ENCODE peak calls at places on chromosome 20, in ten cellular contexts. One of them, this sample, is unnamed.
A peak's percentile ranks its signal among the peaks of the same experiment; 100 is the strongest.

GRCh38 chr20:41339957-41340326 is 679 bp upstream of the LPIN3 start:
- DNase-seq in keratinocyte: peak; percentile 62
- DNase-seq in IMR-90: peak; percentile 45
- DNase-seq in fibroblast of lung: peak; percentile 62
- DNase-seq in foreskin keratinocyte: peak; percentile 67
- DNase-seq in astrocyte of the cerebellum: no peak
- DNase-seq in dorsolateral prefrontal cortex: peak; percentile 79
- DNase-seq in kidney epithelial cell: no peak
- DNase-seq in GM23338: peak; percentile 97
- DNase-seq in CD8-positive, alpha-beta T cell: peak; percentile 79
- DNase-seq in this sample: peak; percentile 93

GRCh38 chr20:58870293-58871014 is 17.9 kb downstream of the GNAS start:
- DNase-seq in keratinocyte: no peak
- DNase-seq in IMR-90: peak; percentile 47
- DNase-seq in fibroblast of lung: peak; percentile 64
- DNase-seq in foreskin keratinocyte: no peak
- DNase-seq in astrocyte of the cerebellum: peak; percentile 38
- DNase-seq in dorsolateral prefrontal cortex: peak; percentile 71
- DNase-seq in kidney epithelial cell: no peak
- DNase-seq in GM23338: peak; percentile 90
- DNase-seq in CD8-positive, alpha-beta T cell: peak; percentile 27
- DNase-seq in this sample: peak; percentile 78

GRCh38 chr20:59765599-59766177 is 161.3 kb downstream of the PHACTR3 start:
- DNase-seq in keratinocyte: no peak
- DNase-seq in IMR-90: no peak
- DNase-seq in fibroblast of lung: no peak
- DNase-seq in foreskin keratinocyte: no peak
- DNase-seq in astrocyte of the cerebellum: no peak
- DNase-seq in dorsolateral prefrontal cortex: no peak
- DNase-seq in kidney epithelial cell: no peak
- DNase-seq in GM23338: peak; percentile 71
- DNase-seq in CD8-positive, alpha-beta T cell: no peak
- DNase-seq in this sample: peak; percentile 45

GRCh38 chr20:58308290-58308679 is 1.2 kb upstream of the RAB22A start:
- DNase-seq in keratinocyte: no peak
- DNase-seq in IMR-90: no peak
- DNase-seq in fibroblast of lung: no peak
- DNase-seq in foreskin keratinocyte: no peak
- DNase-seq in astrocyte of the cerebellum: no peak
- DNase-seq in dorsolateral prefrontal cortex: no peak
- DNase-seq in kidney epithelial cell: no peak
- DNase-seq in GM23338: peak; percentile 14
- DNase-seq in CD8-positive, alpha-beta T cell: no peak
- DNase-seq in this sample: no peak

GRCh38 chr20:62485062-62485700 is 9.4 kb upstream of the GATA5 start:
- DNase-seq in keratinocyte: no peak
- DNase-seq in IMR-90: peak; percentile 14
- DNase-seq in fibroblast of lung: peak; percentile 40
- DNase-seq in foreskin keratinocyte: no peak
- DNase-seq in astrocyte of the cerebellum: no peak
- DNase-seq in dorsolateral prefrontal cortex: no peak
- DNase-seq in kidney epithelial cell: peak; percentile 5
- DNase-seq in GM23338: no peak
- DNase-seq in CD8-positive, alpha-beta T cell: no peak
- DNase-seq in this sample: no peak

GRCh38 chr20:29085625-29086024 is 2171.8 kb upstream of the DEFB115 start:
- DNase-seq in keratinocyte: no peak
- DNase-seq in IMR-90: no peak
- DNase-seq in fibroblast of lung: no peak
- DNase-seq in foreskin keratinocyte: no peak
- DNase-seq in astrocyte of the cerebellum: no peak
- DNase-seq in dorsolateral prefrontal cortex: no peak
- DNase-seq in kidney epithelial cell: no peak
- DNase-seq in GM23338: no peak
- DNase-seq in CD8-positive, alpha-beta T cell: no peak
- DNase-seq in this sample: no peak

GRCh38 chr20:39532205-39532604 is 570.1 kb downstream of the DHX35 start:
- DNase-seq in keratinocyte: peak; percentile 55
- DNase-seq in IMR-90: no peak
- DNase-seq in fibroblast of lung: no peak
- DNase-seq in foreskin keratinocyte: no peak
- DNase-seq in astrocyte of the cerebellum: no peak
- DNase-seq in dorsolateral prefrontal cortex: no peak
- DNase-seq in kidney epithelial cell: no peak
- DNase-seq in GM23338: no peak
- DNase-seq in CD8-positive, alpha-beta T cell: no peak
- DNase-seq in this sample: no peak

GRCh38 chr20:20663841-20664240 is 48.6 kb downstream of the RALGAPA2 start:
- DNase-seq in keratinocyte: no peak
- DNase-seq in IMR-90: no peak
- DNase-seq in fibroblast of lung: no peak
- DNase-seq in foreskin keratinocyte: no peak
- DNase-seq in astrocyte of the cerebellum: no peak
- DNase-seq in dorsolateral prefrontal cortex: no peak
- DNase-seq in kidney epithelial cell: no peak
- DNase-seq in GM23338: no peak
- DNase-seq in CD8-positive, alpha-beta T cell: no peak
- DNase-seq in this sample: no peak

GRCh38 chr20:49978685-49979029 is 4.1 kb upstream of the SNAI1 start:
- DNase-seq in keratinocyte: no peak
- DNase-seq in IMR-90: no peak
- DNase-seq in fibroblast of lung: no peak
- DNase-seq in foreskin keratinocyte: no peak
- DNase-seq in astrocyte of the cerebellum: no peak
- DNase-seq in dorsolateral prefrontal cortex: no peak
- DNase-seq in kidney epithelial cell: no peak
- DNase-seq in GM23338: no peak
- DNase-seq in CD8-positive, alpha-beta T cell: no peak
- DNase-seq in this sample: no peak

GRCh38 chr20:58127731-58128130 is 100.7 kb downstream of the ANKRD60 start:
- DNase-seq in keratinocyte: peak; percentile 99
- DNase-seq in IMR-90: peak; percentile 22
- DNase-seq in fibroblast of lung: peak; percentile 43
- DNase-seq in foreskin keratinocyte: peak; percentile 96
- DNase-seq in astrocyte of the cerebellum: peak; percentile 98
- DNase-seq in dorsolateral prefrontal cortex: no peak
- DNase-seq in kidney epithelial cell: peak; percentile 86
- DNase-seq in GM23338: no peak
- DNase-seq in CD8-positive, alpha-beta T cell: no peak
- DNase-seq in this sample: peak; percentile 12

GRCh38 chr20:35617397-35618031 is 1.9 kb downstream of the SPAG4 start:
- DNase-seq in keratinocyte: no peak
- DNase-seq in IMR-90: peak; percentile 53
- DNase-seq in fibroblast of lung: peak; percentile 60
- DNase-seq in foreskin keratinocyte: no peak
- DNase-seq in astrocyte of the cerebellum: no peak
- DNase-seq in dorsolateral prefrontal cortex: peak; percentile 20
- DNase-seq in kidney epithelial cell: peak; percentile 32
- DNase-seq in GM23338: peak; percentile 88
- DNase-seq in CD8-positive, alpha-beta T cell: peak; percentile 35
- DNase-seq in this sample: peak; percentile 51

GRCh38 chr20:32680544-32681174 is 6.9 kb upstream of the C20orf203 start:
- DNase-seq in keratinocyte: no peak
- DNase-seq in IMR-90: no peak
- DNase-seq in fibroblast of lung: no peak
- DNase-seq in foreskin keratinocyte: no peak
- DNase-seq in astrocyte of the cerebellum: no peak
- DNase-seq in dorsolateral prefrontal cortex: no peak
- DNase-seq in kidney epithelial cell: no peak
- DNase-seq in GM23338: peak; percentile 52
- DNase-seq in CD8-positive, alpha-beta T cell: no peak
- DNase-seq in this sample: no peak

GRCh38 chr20:44442298-44443070 is 33.2 kb upstream of the TTPAL start:
- DNase-seq in keratinocyte: no peak
- DNase-seq in IMR-90: no peak
- DNase-seq in fibroblast of lung: no peak
- DNase-seq in foreskin keratinocyte: no peak
- DNase-seq in astrocyte of the cerebellum: no peak
- DNase-seq in dorsolateral prefrontal cortex: no peak
- DNase-seq in kidney epithelial cell: no peak
- DNase-seq in GM23338: no peak
- DNase-seq in CD8-positive, alpha-beta T cell: no peak
- DNase-seq in this sample: no peak

DNA sequence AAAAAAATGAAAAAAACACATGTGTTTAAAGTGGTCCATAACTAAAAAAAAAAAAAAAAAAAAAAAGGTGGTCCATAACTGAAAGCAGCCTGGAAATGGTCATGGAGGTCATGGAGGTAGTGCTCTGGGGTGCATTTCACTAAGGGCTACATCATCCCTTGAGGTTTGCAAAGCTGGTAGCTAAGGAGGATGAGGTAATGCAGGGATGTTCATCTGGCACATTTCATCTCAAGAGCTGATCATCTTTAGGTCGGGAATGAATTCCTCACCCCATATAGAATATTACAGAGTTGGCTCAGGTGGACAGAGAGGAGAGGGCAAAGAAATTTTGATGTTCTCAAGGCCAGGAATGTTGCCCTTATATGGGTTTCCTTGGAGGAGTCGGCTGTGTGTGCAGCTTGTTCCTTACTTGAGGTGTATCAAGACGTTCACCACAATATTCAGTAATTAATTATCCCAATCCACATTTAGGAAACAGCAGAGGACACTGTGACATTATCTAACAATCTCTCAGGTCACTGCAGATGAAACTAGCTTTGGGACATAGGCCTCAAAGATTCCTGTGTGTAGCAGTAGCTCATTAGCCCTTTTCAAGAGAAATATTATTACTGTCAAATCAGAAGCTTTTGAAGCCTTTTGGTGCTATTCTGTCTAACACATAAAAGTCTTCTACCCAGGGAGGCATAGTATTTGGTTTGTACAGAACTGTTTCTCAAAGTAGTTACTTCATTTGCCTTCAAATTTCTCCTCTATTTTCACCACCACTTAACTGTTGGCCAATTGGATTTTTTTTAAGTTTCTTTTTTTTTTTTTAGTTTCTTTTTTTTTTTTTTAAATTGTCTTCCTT is 46.8 kb downstream of the CYP24A1 start:
- DNase-seq in keratinocyte: no peak
- DNase-seq in IMR-90: no peak
- DNase-seq in fibroblast of lung: no peak
- DNase-seq in foreskin keratinocyte: no peak
- DNase-seq in astrocyte of the cerebellum: no peak
- DNase-seq in dorsolateral prefrontal cortex: no peak
- DNase-seq in kidney epithelial cell: no peak
- DNase-seq in GM23338: no peak
- DNase-seq in CD8-positive, alpha-beta T cell: no peak
- DNase-seq in this sample: no peak
- TF ChIP-seq CTCF in keratinocyte: no peak
- TF ChIP-seq CTCF in IMR-90: no peak
- TF ChIP-seq CTCF in fibroblast of lung: no peak
- TF ChIP-seq CTCF in foreskin keratinocyte: peak; percentile 20
- TF ChIP-seq CTCF in astrocyte of the cerebellum: no peak
- TF ChIP-seq CTCF in dorsolateral prefrontal cortex: no peak
- TF ChIP-seq CTCF in kidney epithelial cell: no peak
- TF ChIP-seq CTCF in GM23338: no peak
- TF ChIP-seq CTCF in CD8-positive, alpha-beta T cell: no peak
- TF ChIP-seq CTCF in this sample: no peak

DNA sequence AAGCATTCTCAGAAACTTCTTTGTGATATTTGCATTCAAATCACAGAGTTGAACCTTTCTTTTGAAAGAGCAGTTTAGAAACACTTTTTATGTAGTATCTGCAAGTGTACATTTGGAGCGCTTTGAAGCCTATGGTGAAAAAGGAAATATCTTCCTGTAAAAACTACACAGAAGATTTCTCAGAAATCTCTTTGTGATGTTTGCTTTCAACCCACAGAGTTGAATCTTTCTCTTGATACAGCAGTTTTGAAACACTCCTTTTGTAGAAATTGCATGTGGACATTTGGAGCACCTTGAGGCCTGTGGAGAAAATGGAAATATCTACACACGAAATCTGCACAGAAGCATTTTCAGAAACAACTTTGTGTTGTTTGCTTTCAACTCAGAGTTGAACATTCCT is 612.3 kb upstream of the ZNF337 start:
- DNase-seq in keratinocyte: no peak
- DNase-seq in IMR-90: no peak
- DNase-seq in fibroblast of lung: no peak
- DNase-seq in foreskin keratinocyte: no peak
- DNase-seq in astrocyte of the cerebellum: no peak
- DNase-seq in dorsolateral prefrontal cortex: no peak
- DNase-seq in kidney epithelial cell: no peak
- DNase-seq in GM23338: no peak
- DNase-seq in CD8-positive, alpha-beta T cell: no peak
- DNase-seq in this sample: no peak
- TF ChIP-seq CTCF in keratinocyte: no peak
- TF ChIP-seq CTCF in IMR-90: no peak
- TF ChIP-seq CTCF in fibroblast of lung: no peak
- TF ChIP-seq CTCF in foreskin keratinocyte: no peak
- TF ChIP-seq CTCF in astrocyte of the cerebellum: no peak
- TF ChIP-seq CTCF in dorsolateral prefrontal cortex: no peak
- TF ChIP-seq CTCF in kidney epithelial cell: no peak
- TF ChIP-seq CTCF in GM23338: no peak
- TF ChIP-seq CTCF in CD8-positive, alpha-beta T cell: no peak
- TF ChIP-seq CTCF in this sample: no peak

DNA sequence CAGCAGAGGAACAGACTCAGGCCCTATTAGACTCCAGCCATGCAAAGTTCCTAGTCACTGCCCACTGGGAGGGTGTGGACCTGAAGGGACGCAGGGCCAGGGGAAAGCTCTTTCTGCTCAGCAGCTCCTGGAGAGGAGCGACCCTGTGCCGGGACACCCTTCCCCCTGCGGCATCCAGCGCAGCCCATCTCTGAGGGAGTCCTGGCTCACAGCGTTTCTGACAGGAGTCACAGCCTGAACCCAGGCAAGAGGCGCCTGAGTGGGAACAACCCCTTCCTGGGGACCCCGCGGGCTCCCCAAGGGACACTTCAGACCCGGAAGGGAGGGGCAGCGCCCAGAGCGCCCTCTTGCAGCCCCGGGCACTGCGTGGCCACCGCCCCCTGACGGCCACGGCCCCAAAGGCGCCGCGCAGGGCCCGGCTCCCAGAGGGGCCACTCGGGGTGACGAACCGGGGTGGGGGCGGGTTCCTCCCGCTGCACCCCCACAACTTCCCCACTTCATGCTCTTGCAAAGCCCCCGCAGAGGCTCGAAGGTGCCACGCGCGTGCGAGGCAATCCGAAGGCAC is 853 bp downstream of the UCKL1 start:
- DNase-seq in keratinocyte: no peak
- DNase-seq in IMR-90: no peak
- DNase-seq in fibroblast of lung: peak; percentile 33
- DNase-seq in foreskin keratinocyte: no peak
- DNase-seq in astrocyte of the cerebellum: no peak
- DNase-seq in dorsolateral prefrontal cortex: no peak
- DNase-seq in kidney epithelial cell: no peak
- DNase-seq in GM23338: peak; percentile 44
- DNase-seq in CD8-positive, alpha-beta T cell: no peak
- DNase-seq in this sample: peak; percentile 42
- TF ChIP-seq CTCF in keratinocyte: peak; percentile 42
- TF ChIP-seq CTCF in IMR-90: peak; percentile 40
- TF ChIP-seq CTCF in fibroblast of lung: peak; percentile 36
- TF ChIP-seq CTCF in foreskin keratinocyte: peak; percentile 43
- TF ChIP-seq CTCF in astrocyte of the cerebellum: peak; percentile 45
- TF ChIP-seq CTCF in dorsolateral prefrontal cortex: peak; percentile 33
- TF ChIP-seq CTCF in kidney epithelial cell: peak; percentile 7
- TF ChIP-seq CTCF in GM23338: peak; percentile 53
- TF ChIP-seq CTCF in CD8-positive, alpha-beta T cell: peak; percentile 27
- TF ChIP-seq CTCF in this sample: peak; percentile 24

DNA sequence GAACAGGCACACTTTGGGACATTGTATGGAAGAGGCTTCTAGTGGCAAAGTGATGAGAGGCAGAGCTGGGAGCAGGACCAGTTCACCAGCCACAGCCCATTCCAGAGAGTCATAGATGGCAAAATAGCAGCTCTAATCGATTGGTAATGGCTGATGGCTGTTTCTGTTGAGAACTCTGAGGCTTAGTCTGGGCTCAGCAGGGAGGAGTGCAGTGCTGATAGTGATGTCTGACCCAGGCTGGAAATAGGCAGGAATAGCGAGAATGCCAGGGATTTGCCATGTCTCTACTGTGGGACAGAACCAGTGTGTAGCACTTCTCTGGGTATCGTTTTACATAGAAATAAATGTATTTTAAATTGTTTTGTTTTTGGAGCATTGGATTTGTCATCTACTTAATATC is 620.0 kb upstream of the FLRT3 start:
- DNase-seq in keratinocyte: no peak
- DNase-seq in IMR-90: no peak
- DNase-seq in fibroblast of lung: no peak
- DNase-seq in foreskin keratinocyte: no peak
- DNase-seq in astrocyte of the cerebellum: no peak
- DNase-seq in dorsolateral prefrontal cortex: no peak
- DNase-seq in kidney epithelial cell: no peak
- DNase-seq in GM23338: peak; percentile 28
- DNase-seq in CD8-positive, alpha-beta T cell: no peak
- DNase-seq in this sample: no peak
- TF ChIP-seq CTCF in keratinocyte: no peak
- TF ChIP-seq CTCF in IMR-90: no peak
- TF ChIP-seq CTCF in fibroblast of lung: no peak
- TF ChIP-seq CTCF in foreskin keratinocyte: no peak
- TF ChIP-seq CTCF in astrocyte of the cerebellum: no peak
- TF ChIP-seq CTCF in dorsolateral prefrontal cortex: no peak
- TF ChIP-seq CTCF in kidney epithelial cell: no peak
- TF ChIP-seq CTCF in GM23338: no peak
- TF ChIP-seq CTCF in CD8-positive, alpha-beta T cell: no peak
- TF ChIP-seq CTCF in this sample: no peak